ENCODE peak calls at places on chromosomes 13 and 19, in five cellular contexts. E is HuH-7; F is heart right ventricle; B is activated naive CD4-positive, alpha-beta T cell treated with anti-CD3 and anti-CD28 coated beads, Interleukin-2, amount 50 U/mL, for 16 hours; G is C1 segment of cervical spinal cord. S is an unnamed sample.
A peak's percentile ranks its signal among the peaks of the same experiment; 100 is the strongest.

GRCh38 chr19:30941591-30941990 is 407.6 kb downstream of the TSHZ3 start:
- DNase-seq in E (no peak), F (no peak), B (no peak), G (no peak), S (no peak)

GRCh38 chr19:45290381-45290931 is 32.2 kb downstream of the CKM start:
- DNase-seq in E (no peak), F (no peak), B (no peak), G (no peak), S (no peak)

GRCh38 chr13:110649551-110649950 is 34.2 kb downstream of the NAXD start:
- DNase-seq in E (no peak), F (no peak), B (no peak), G (no peak), S (no peak)

GRCh38 chr19:48872884-48873475 is 759 bp downstream of the PPP1R15A start:
- DNase-seq in E (peak; percentile 87), F (peak; percentile 72), B (peak; percentile 79), G (peak; percentile 39), S (peak; percentile 91)

GRCh38 chr13:45194081-45194939 is 6.5 kb downstream of the KCTD4 start:
- DNase-seq in E (no peak), F (peak; percentile 23), B (no peak), G (peak; percentile 62), S (no peak)

GRCh38 chr19:5138606-5139594 is 170.0 kb downstream of the KDM4B start:
- DNase-seq in E (no peak), F (peak; percentile 57), B (peak; percentile 52), G (no peak), S (no peak)

GRCh38 chr19:57269515-57270250 is 10.6 kb upstream of the ZNF460 start:
- DNase-seq in E (no peak), F (no peak), B (no peak), G (no peak), S (no peak)

GRCh38 chr13:36212789-36213188 is 1.6 kb downstream of the SOHLH2 start:
- DNase-seq in E (no peak), F (no peak), B (no peak), G (no peak), S (no peak)

GRCh38 chr13:41008349-41008980 is 10.7 kb downstream of the ELF1 start:
- DNase-seq in E (no peak), F (no peak), B (no peak), G (no peak), S (no peak)

GRCh38 chr19:54551293-54551692 is 22.3 kb upstream of the LILRA2 start:
- DNase-seq in E (no peak), F (no peak), B (no peak), G (no peak), S (no peak)

GRCh38 chr13:110412132-110412912 is 105.2 kb downstream of the COL4A2 start:
- DNase-seq in E (peak; percentile 62), F (peak; percentile 84), B (peak; percentile 61), G (peak; percentile 67), S (peak; percentile 90)

GRCh38 chr19:2618611-2619010 is 83.9 kb downstream of the GNG7 start:
- DNase-seq in E (no peak), F (peak; percentile 49), B (peak; percentile 80), G (no peak), S (peak; percentile 38)

GRCh38 chr19:15717781-15718180 is 10.0 kb upstream of the OR10H2 start:
- DNase-seq in E (peak; percentile 17), F (no peak), B (no peak), G (no peak), S (no peak)

GRCh38 chr13:45683701-45684100 is 18.4 kb upstream of the CBY2 start:
- DNase-seq in E (no peak), F (no peak), B (no peak), G (no peak), S (no peak)

S was measured in thyroid gland.